ENCODE peak calls at places on chromosome 10, in nine cellular contexts. T is upper lobe of right lung; G is activated naive CD8-positive, alpha-beta T cell treated with anti-CD3 and anti-CD28 coated beads for 36 hours; R is left lobe of liver; U is G401; F is GM23248; M is stimulated activated CD4-positive, alpha-beta T cell treated with anti-CD3 and anti-CD28 coated beads, Interleukin-15, amount 100 ng/mL, for 1 hour; C is iris pigment epithelial cell; S is endothelial cell. O is an unnamed sample.

GRCh38 chr10:49167629-49168540 is 20.3 kb downstream of the TMEM273 start:
- DNase-seq in T (no peak), G (no peak), R (no peak), U (no peak), F (no peak), M (no peak), C (no peak), S (no peak), O (no peak)

GRCh38 chr10:70482982-70483760 is 4.6 kb downstream of the PALD1 start:
- DNase-seq in T (no peak), G (no peak), R (no peak), U (no peak), F (no peak), M (no peak), C (no peak), S (no peak), O (no peak)

GRCh38 chr10:15562578-15562977 is 157.1 kb downstream of the ITGA8 start:
- DNase-seq in T (no peak), G (no peak), R (no peak), U (no peak), F (no peak), M (no peak), C (no peak), S (no peak), O (no peak)

GRCh38 chr10:124522131-124522902 is 60.7 kb downstream of the LHPP start:
- DNase-seq in T (no peak), G (no peak), R (no peak), U (no peak), F (no peak), M (no peak), C (no peak), S (no peak), O (peak; percentile 87)

GRCh38 chr10:5594271-5595036 is 69.7 kb downstream of the CALML3 start:
- DNase-seq in T (no peak), G (no peak), R (no peak), U (no peak), F (peak; percentile 71), M (no peak), C (peak; percentile 52), S (no peak), O (no peak)

GRCh38 chr10:45183174-45183573 is 132.2 kb downstream of the OR13A1 start:
- DNase-seq in T (no peak), G (no peak), R (no peak), U (no peak), F (no peak), M (no peak), C (no peak), S (no peak), O (no peak)

GRCh38 chr10:100848770-100849169 is 64.0 kb upstream of the SLF2 start:
- DNase-seq in T (no peak), G (no peak), R (no peak), U (no peak), F (no peak), M (no peak), C (no peak), S (no peak), O (no peak)

GRCh38 chr10:87705339-87705738 is 45.7 kb downstream of the PAPSS2 start:
- DNase-seq in T (no peak), G (no peak), R (no peak), U (no peak), F (peak; percentile 46), M (no peak), C (peak; percentile 79), S (no peak), O (no peak)

GRCh38 chr10:62514079-62514693 is 140.0 kb downstream of the ZNF365 start:
- DNase-seq in T (no peak), G (no peak), R (no peak), U (no peak), F (peak; percentile 20), M (no peak), C (no peak), S (no peak), O (no peak)

GRCh38 chr10:63369711-63370110 is 96.1 kb downstream of the JMJD1C start:
- DNase-seq in T (no peak), G (no peak), R (no peak), U (no peak), F (no peak), M (no peak), C (no peak), S (no peak), O (no peak)

GRCh38 chr10:33235951-33236350 is 98.5 kb downstream of the NRP1 start:
- DNase-seq in T (no peak), G (no peak), R (no peak), U (no peak), F (no peak), M (no peak), C (no peak), S (no peak), O (no peak)

GRCh38 chr10:102775201-102775972 is 31.6 kb downstream of the WBP1L start:
- DNase-seq in T (no peak), G (no peak), R (peak; percentile 78), U (no peak), F (no peak), M (no peak), C (peak; percentile 58), S (no peak), O (peak; percentile 94)

GRCh38 chr10:10418397-10418796 is 599.3 kb upstream of the CELF2 start:
- DNase-seq in T (no peak), G (no peak), R (no peak), U (no peak), F (no peak), M (no peak), C (no peak), S (no peak), O (no peak)

GRCh38 chr10:126509211-126509610 is 120.9 kb upstream of the ADAM12 start:
- DNase-seq in T (no peak), G (no peak), R (no peak), U (no peak), F (no peak), M (no peak), C (no peak), S (no peak), O (no peak)

GRCh38 chr10:96043895-96044580 is 655 bp downstream of the CCNJ start:
- DNase-seq in T (peak; percentile 79), G (peak; percentile 59), R (peak; percentile 52), U (peak; percentile 55), F (peak; percentile 78), M (peak; percentile 18), C (peak; percentile 42), S (peak; percentile 43), O (peak; percentile 74)

GRCh38 chr10:127945335-127945734 is 38.4 kb downstream of the PTPRE start:
- DNase-seq in T (no peak), G (no peak), R (no peak), U (peak; percentile 84), F (peak; percentile 78), M (no peak), C (peak; percentile 69), S (no peak), O (no peak)

GRCh38 chr10:10878944-10879343 is 138.7 kb upstream of the CELF2 start:
- DNase-seq in T (no peak), G (no peak), R (no peak), U (no peak), F (no peak), M (no peak), C (no peak), S (no peak), O (no peak)

GRCh38 chr10:75987610-75988009 is 556.2 kb downstream of the LRMDA start:
- DNase-seq in T (no peak), G (no peak), R (no peak), U (no peak), F (peak; percentile 83), M (no peak), C (no peak), S (no peak), O (no peak)

GRCh38 chr10:85713885-85714284 is 652.7 kb downstream of the GRID1 start:
- DNase-seq in T (no peak), G (no peak), R (no peak), U (no peak), F (no peak), M (no peak), C (no peak), S (no peak), O (no peak)

GRCh38 chr10:45463244-45464116 is 89.5 kb downstream of the ALOX5 start:
- DNase-seq in T (no peak), G (no peak), R (no peak), U (peak; percentile 50), F (no peak), M (no peak), C (peak; percentile 25), S (no peak), O (no peak)

GRCh38 chr10:91210435-91210834 is 10.0 kb upstream of the PCGF5 start:
- DNase-seq in T (peak; percentile 78), G (no peak), R (no peak), U (peak; percentile 87), F (no peak), M (no peak), C (no peak), S (no peak), O (no peak)

GRCh38 chr10:15035385-15036301 is 8.1 kb upstream of the OLAH start:
- DNase-seq in T (peak; percentile 68), G (no peak), R (peak; percentile 45), U (peak; percentile 1), F (no peak), M (no peak), C (peak; percentile 96), S (no peak), O (no peak)

GRCh38 chr10:92691042-92691590 is 1.4 kb downstream of the HHEX start:
- DNase-seq in T (no peak), G (no peak), R (peak; percentile 53), U (no peak), F (no peak), M (no peak), C (no peak), S (no peak), O (peak; percentile 72)

GRCh38 chr10:110414563-110415309 is 83.0 kb upstream of the DUSP5 start:
- DNase-seq in T (no peak), G (peak; percentile 87), R (no peak), U (peak; percentile 30), F (peak; percentile 30), M (peak; percentile 74), C (peak; percentile 92), S (no peak), O (no peak)

GRCh38 chr10:72000073-72001025 is 36.2 kb downstream of the CHST3 start:
- DNase-seq in T (no peak), G (no peak), R (no peak), U (no peak), F (no peak), M (no peak), C (no peak), S (no peak), O (no peak)

GRCh38 chr10:68053553-68053952 is 21.5 kb downstream of the HERC4 start:
- DNase-seq in T (no peak), G (no peak), R (no peak), U (no peak), F (peak; percentile 39), M (no peak), C (peak; percentile 39), S (no peak), O (no peak)

O was measured in sigmoid colon.